ENCODE peak calls at places on chromosomes 3 and 15, in five cellular contexts. Z is heart left ventricle; L is thoracic aorta; J is CD8-positive, alpha-beta memory T cell; Q is ovary. T is an unnamed sample. For H3K4me1, the result is how much of the 10 kb centered on the place peaks cover.

GRCh38 chr3:16512435-16513140 is 911 bp downstream of the RFTN1 start:
- DNase-seq in J (peak), Z (peak), L (no peak), Q (peak), T (peak)

GRCh38 chr3:143586565-143586964 is 261.7 kb downstream of the SLC9A9 start:
- DNase-seq in Q (no peak), L (no peak), J (no peak), Z (no peak), T (no peak)

GRCh38 chr3:188926741-188927650 is 244.8 kb upstream of the TPRG1 start:
- DNase-seq in Z (no peak), J (no peak), L (no peak), Q (no peak), T (no peak)

GRCh38 chr3:36988336-36988735 is 4.6 kb downstream of the EPM2AIP1 start:
- DNase-seq in J (no peak), L (no peak), Q (no peak), Z (no peak), T (no peak)

GRCh38 chr3:58434990-58435389 is 1.4 kb upstream of the PDHB start:
- DNase-seq in Q (peak), L (no peak), Z (no peak), J (no peak), T (no peak)

GRCh38 chr3:25663324-25664065 is 1.2 kb downstream of the TOP2B start:
- DNase-seq in J (peak), Z (no peak), Q (no peak), L (no peak), T (no peak)

GRCh38 chr15:56149071-56149470 is 94.6 kb downstream of the RFX7 start:
- DNase-seq in L (no peak), J (no peak), Z (no peak), Q (no peak), T (no peak)

GRCh38 chr3:32791833-32792232 is 26.0 kb upstream of the TRIM71 start:
- DNase-seq in L (no peak), J (no peak), Z (no peak), Q (no peak), T (no peak)

GRCh38 chr15:53346583-53346982 is 412.9 kb downstream of the WDR72 start:
- DNase-seq in J (no peak), L (no peak), Q (no peak), Z (no peak), T (no peak)

GRCh38 chr3:114838025-114838424 is 309.1 kb downstream of the ZBTB20 start:
- DNase-seq in L (no peak), Q (no peak), Z (no peak), J (no peak), T (no peak)

GRCh38 chr3:33355611-33356010 is 78.4 kb downstream of the FBXL2 start:
- DNase-seq in Q (no peak), J (no peak), L (no peak), Z (no peak), T (no peak)

GRCh38 chr3:160448845-160449659 is 534 bp downstream of the TRIM59 start:
- DNase-seq in J (no peak), Z (peak), Q (peak), L (no peak), T (no peak)

GRCh38 chr3:45090855-45091254 is 55.3 kb downstream of the CDCP1 start:
- DNase-seq in Q (no peak), J (no peak), L (no peak), Z (no peak), T (no peak)

GRCh38 chr3:160291290-160291908 is 66.2 kb downstream of the C3orf80 start:
- DNase-seq in L (no peak), J (no peak), Q (no peak), Z (no peak), T (no peak)

GRCh38 chr3:76965122-76965725 is 74.7 kb upstream of the ROBO2 start:
- DNase-seq in Q (no peak), J (no peak), L (no peak), Z (no peak), T (no peak)

GRCh38 chr3:161222662-161223061 is 1.6 kb downstream of the NMD3 start:
- DNase-seq in J (no peak), Z (no peak), Q (no peak), L (no peak), T (no peak)

GRCh38 chr3:41710646-41711388 is 251.1 kb downstream of the ULK4 start:
- DNase-seq in Z (no peak), L (no peak), Q (no peak), J (no peak), T (no peak)

GRCh38 chr15:73630796-73631471 is 2.3 kb downstream of the NPTN start:
- DNase-seq in Z (no peak), Q (no peak), J (no peak), L (no peak), T (no peak)
- H3K27ac ChIP-seq in Z (peak), Q (no peak), J (no peak), L (peak), T (peak)

GRCh38 chr15:70699873-70700272 is 63.5 kb downstream of the UACA start:
- DNase-seq in Z (no peak), J (no peak), L (no peak), Q (no peak), T (no peak)
- H3K4me1 ChIP-seq in Z (half or more), J (under half), L (under half), Q (under half), T (under half)

DNA sequence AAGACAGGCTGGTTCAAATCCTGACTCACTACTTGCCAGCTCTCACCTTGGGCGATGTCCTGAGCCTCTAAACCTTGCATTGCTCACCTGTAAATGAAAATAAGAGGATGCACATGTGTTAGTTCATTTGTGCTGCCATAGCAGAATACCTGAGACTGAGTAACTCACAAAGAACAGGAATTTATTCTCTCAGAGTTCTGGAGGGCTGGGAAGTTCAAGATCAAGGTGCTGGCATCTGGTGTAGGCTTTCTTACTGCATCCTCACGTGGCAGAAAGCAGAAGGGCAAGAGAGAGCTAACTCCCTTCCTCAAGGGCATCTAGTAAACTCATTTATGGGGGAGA is 222.7 kb downstream of the MTHFS start:
- DNase-seq in Z (no peak), J (no peak), Q (no peak), L (no peak), T (no peak)
- H3K27ac ChIP-seq in Z (no peak), J (no peak), Q (no peak), L (no peak), T (no peak)

DNA sequence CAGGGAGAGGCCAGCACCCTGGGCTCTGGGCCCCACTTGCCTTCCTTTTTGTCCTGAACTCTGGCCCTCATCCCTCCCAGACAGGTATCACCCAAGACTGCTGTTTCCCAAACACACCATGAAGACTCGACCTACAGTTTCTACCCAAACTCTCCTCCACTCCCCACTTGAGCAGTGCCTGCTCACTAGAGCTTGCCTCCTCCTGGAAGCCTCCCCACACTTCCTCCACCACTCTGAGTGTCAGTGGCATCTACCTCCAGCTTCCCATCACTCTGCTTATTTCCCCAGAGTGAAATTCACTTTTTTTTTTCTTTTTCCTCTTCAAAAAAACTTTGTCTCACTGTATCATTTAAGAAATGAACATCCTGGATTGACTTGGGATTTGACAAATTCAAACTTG is 62.5 kb downstream of the IQSEC1 start:
- DNase-seq in J (no peak), Q (no peak), Z (no peak), L (no peak), T (no peak)
- H3K4me1 ChIP-seq in J (half or more), Q (under half), Z (under half), L (under half), T (half or more)

GRCh38 chr15:43510230-43511011 is 7.0 kb upstream of the MAP1A start:
- DNase-seq in Q (peak), L (peak), Z (peak), J (peak), T (peak)

GRCh38 chr15:43511012-43511885 is 6.2 kb upstream of the MAP1A start:
- DNase-seq in Z (no peak), Q (no peak), J (peak), L (no peak), T (no peak)

GRCh38 chr15:43509923-43510229 is 7.5 kb upstream of the MAP1A start:
- DNase-seq in J (no peak), Z (no peak), L (no peak), Q (no peak), T (no peak)

GRCh38 chr15:43508421-43508820 is 9.0 kb upstream of the MAP1A start:
- DNase-seq in Z (no peak), L (no peak), Q (no peak), J (no peak), T (no peak)

GRCh38 chr15:43509002-43509922 is 8.1 kb upstream of the MAP1A start:
- DNase-seq in L (no peak), J (no peak), Z (no peak), Q (no peak), T (no peak)
- H3K27ac ChIP-seq in L (no peak), J (peak), Z (peak), Q (peak), T (peak)

GRCh38 chr3:56001537-56001936 is 466.7 kb downstream of the ERC2 start:
- DNase-seq in J (no peak), Z (no peak), Q (no peak), L (no peak), T (no peak)
- H3K4me1 ChIP-seq in J (under half), Z (under half), Q (under half), L (under half), T (under half)